ENCODE peak calls at places on chromosomes 12 and 14, in five cellular contexts. One of them, this sample, is unnamed.

GRCh38 chr12:65232490-65233077 is 45.9 kb upstream of the MSRB3 start:
- DNase-seq in Jurkat, Clone E6-1: peak
- DNase-seq in cardiac muscle cell: peak
- DNase-seq in AG10803: peak
- DNase-seq in astrocyte of the cerebellum: peak
- DNase-seq in this sample: no peak

GRCh38 chr12:69639400-69640016 is 28.8 kb upstream of the LRRC10 start:
- DNase-seq in cardiac muscle cell: peak
- DNase-seq in AG10803: peak
- DNase-seq in Jurkat, Clone E6-1: peak
- DNase-seq in astrocyte of the cerebellum: peak
- DNase-seq in this sample: peak

GRCh38 chr14:30786701-30787100 is 87.7 kb upstream of the COCH start:
- DNase-seq in astrocyte of the cerebellum: no peak
- DNase-seq in Jurkat, Clone E6-1: no peak
- DNase-seq in AG10803: no peak
- DNase-seq in cardiac muscle cell: no peak
- DNase-seq in this sample: no peak

GRCh38 chr14:64823305-64823985 is 56.3 kb downstream of the SPTB start:
- DNase-seq in AG10803: peak
- DNase-seq in cardiac muscle cell: peak
- DNase-seq in Jurkat, Clone E6-1: peak
- DNase-seq in astrocyte of the cerebellum: no peak
- DNase-seq in this sample: no peak

GRCh38 chr12:64525461-64526160 is 73.7 kb downstream of the TBK1 start:
- DNase-seq in astrocyte of the cerebellum: no peak
- DNase-seq in Jurkat, Clone E6-1: no peak
- DNase-seq in AG10803: no peak
- DNase-seq in cardiac muscle cell: no peak
- DNase-seq in this sample: no peak

GRCh38 chr14:73467377-73467776 is 9.0 kb upstream of the NUMB start:
- DNase-seq in cardiac muscle cell: peak
- DNase-seq in Jurkat, Clone E6-1: no peak
- DNase-seq in astrocyte of the cerebellum: no peak
- DNase-seq in AG10803: no peak
- DNase-seq in this sample: no peak

GRCh38 chr14:20489093-20489994 is 16.0 kb upstream of the RNASE10 start:
- DNase-seq in cardiac muscle cell: no peak
- DNase-seq in Jurkat, Clone E6-1: peak
- DNase-seq in AG10803: no peak
- DNase-seq in astrocyte of the cerebellum: no peak
- DNase-seq in this sample: no peak

GRCh38 chr12:130863298-130863697 is 8.6 kb upstream of the RAN start:
- DNase-seq in Jurkat, Clone E6-1: no peak
- DNase-seq in cardiac muscle cell: no peak
- DNase-seq in astrocyte of the cerebellum: no peak
- DNase-seq in AG10803: no peak
- DNase-seq in this sample: no peak

GRCh38 chr14:52703225-52703624 is 3.8 kb upstream of the PSMC6 start:
- DNase-seq in astrocyte of the cerebellum: peak
- DNase-seq in Jurkat, Clone E6-1: no peak
- DNase-seq in cardiac muscle cell: peak
- DNase-seq in AG10803: peak
- DNase-seq in this sample: peak

GRCh38 chr14:101705733-101706508 is 55.6 kb upstream of the PPP2R5C start:
- DNase-seq in AG10803: peak
- DNase-seq in cardiac muscle cell: peak
- DNase-seq in Jurkat, Clone E6-1: no peak
- DNase-seq in astrocyte of the cerebellum: no peak
- DNase-seq in this sample: no peak

GRCh38 chr12:42325776-42326465 is at the start of the genes PPHLN1 and ZCRB1:
- DNase-seq in Jurkat, Clone E6-1: peak
- DNase-seq in astrocyte of the cerebellum: peak
- DNase-seq in cardiac muscle cell: peak
- DNase-seq in AG10803: peak
- DNase-seq in this sample: no peak

GRCh38 chr14:33280646-33281045 is 342.0 kb downstream of the NPAS3 start:
- DNase-seq in astrocyte of the cerebellum: no peak
- DNase-seq in cardiac muscle cell: no peak
- DNase-seq in Jurkat, Clone E6-1: no peak
- DNase-seq in AG10803: peak
- DNase-seq in this sample: no peak

GRCh38 chr12:31317471-31318397 is 8.2 kb downstream of the SINHCAF start:
- DNase-seq in AG10803: peak
- DNase-seq in Jurkat, Clone E6-1: peak
- DNase-seq in astrocyte of the cerebellum: no peak
- DNase-seq in cardiac muscle cell: peak
- DNase-seq in this sample: no peak

GRCh38 chr12:31315089-31315725 is 10.7 kb downstream of the SINHCAF start:
- DNase-seq in astrocyte of the cerebellum: no peak
- DNase-seq in cardiac muscle cell: peak
- DNase-seq in AG10803: no peak
- DNase-seq in Jurkat, Clone E6-1: no peak
- DNase-seq in this sample: no peak

GRCh38 chr12:31318870-31319269 is 7.1 kb downstream of the SINHCAF start:
- DNase-seq in Jurkat, Clone E6-1: no peak
- DNase-seq in astrocyte of the cerebellum: no peak
- DNase-seq in AG10803: no peak
- DNase-seq in cardiac muscle cell: no peak
- DNase-seq in this sample: no peak

GRCh38 chr12:31315779-31316465 is 10.0 kb downstream of the SINHCAF start:
- DNase-seq in astrocyte of the cerebellum: no peak
- DNase-seq in cardiac muscle cell: no peak
- DNase-seq in Jurkat, Clone E6-1: no peak
- DNase-seq in AG10803: no peak
- DNase-seq in this sample: no peak

DNA sequence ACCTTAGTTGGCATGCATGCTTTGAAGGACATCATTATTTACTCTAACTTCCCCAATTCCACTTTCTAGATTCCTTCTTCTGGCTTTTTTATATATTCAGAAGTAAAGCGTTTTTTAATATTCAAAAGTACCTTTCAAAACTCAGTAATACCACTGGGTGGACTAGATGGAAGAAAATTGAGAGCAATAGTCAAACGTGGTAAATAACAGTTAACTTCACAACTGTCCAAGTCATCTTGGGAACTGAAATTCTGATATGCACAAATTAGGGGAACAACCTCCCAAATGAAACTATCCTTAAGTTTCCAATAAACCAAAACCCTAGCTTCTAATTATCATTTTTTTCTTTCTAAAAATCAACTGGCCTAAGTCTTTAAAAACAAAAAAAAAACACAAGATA is 9.0 kb downstream of the SINHCAF start:
- DNase-seq in cardiac muscle cell: no peak
- DNase-seq in AG10803: no peak
- DNase-seq in Jurkat, Clone E6-1: no peak
- DNase-seq in astrocyte of the cerebellum: no peak
- DNase-seq in this sample: no peak
- H3K4me3 ChIP-seq in cardiac muscle cell: no peak
- H3K4me3 ChIP-seq in AG10803: peak
- H3K4me3 ChIP-seq in Jurkat, Clone E6-1: no peak
- H3K4me3 ChIP-seq in astrocyte of the cerebellum: peak
- H3K4me3 ChIP-seq in this sample: no peak

GRCh38 chr14:37172024-37172869 is at the start of gene SLC25A21:
- DNase-seq in astrocyte of the cerebellum: peak
- DNase-seq in AG10803: peak
- DNase-seq in Jurkat, Clone E6-1: no peak
- DNase-seq in cardiac muscle cell: peak
- DNase-seq in this sample: no peak

GRCh38 chr14:37171678-37172023 is 755 bp downstream of the SLC25A21 start:
- DNase-seq in cardiac muscle cell: no peak
- DNase-seq in astrocyte of the cerebellum: no peak
- DNase-seq in AG10803: no peak
- DNase-seq in Jurkat, Clone E6-1: no peak
- DNase-seq in this sample: no peak

GRCh38 chr14:37170237-37170636 is 2.2 kb downstream of the SLC25A21 start:
- DNase-seq in astrocyte of the cerebellum: no peak
- DNase-seq in cardiac muscle cell: no peak
- DNase-seq in Jurkat, Clone E6-1: no peak
- DNase-seq in AG10803: no peak
- DNase-seq in this sample: no peak

GRCh38 chr14:37172936-37173613 is 669 bp upstream of the SLC25A21 start:
- DNase-seq in Jurkat, Clone E6-1: no peak
- DNase-seq in AG10803: no peak
- DNase-seq in cardiac muscle cell: no peak
- DNase-seq in astrocyte of the cerebellum: no peak
- DNase-seq in this sample: no peak

GRCh38 chr14:37170993-37171392 is 1.4 kb downstream of the SLC25A21 start:
- DNase-seq in Jurkat, Clone E6-1: no peak
- DNase-seq in cardiac muscle cell: no peak
- DNase-seq in astrocyte of the cerebellum: no peak
- DNase-seq in AG10803: no peak
- DNase-seq in this sample: no peak
- H3K4me3 ChIP-seq in Jurkat, Clone E6-1: no peak
- H3K4me3 ChIP-seq in cardiac muscle cell: no peak
- H3K4me3 ChIP-seq in astrocyte of the cerebellum: no peak
- H3K4me3 ChIP-seq in AG10803: no peak
- H3K4me3 ChIP-seq in this sample: no peak

GRCh38 chr12:6775185-6775770 is 3.0 kb downstream of the LAG3 start:
- DNase-seq in cardiac muscle cell: no peak
- DNase-seq in astrocyte of the cerebellum: no peak
- DNase-seq in Jurkat, Clone E6-1: no peak
- DNase-seq in AG10803: no peak
- DNase-seq in this sample: no peak

GRCh38 chr12:6774557-6775062 is 2.3 kb downstream of the LAG3 start:
- DNase-seq in AG10803: no peak
- DNase-seq in astrocyte of the cerebellum: no peak
- DNase-seq in Jurkat, Clone E6-1: no peak
- DNase-seq in cardiac muscle cell: no peak
- DNase-seq in this sample: no peak

GRCh38 chr12:6772729-6773661 is 675 bp downstream of the LAG3 start:
- DNase-seq in cardiac muscle cell: no peak
- DNase-seq in AG10803: no peak
- DNase-seq in astrocyte of the cerebellum: no peak
- DNase-seq in Jurkat, Clone E6-1: no peak
- DNase-seq in this sample: no peak

GRCh38 chr12:6772331-6772695 is at the start of gene LAG3:
- DNase-seq in cardiac muscle cell: no peak
- DNase-seq in Jurkat, Clone E6-1: no peak
- DNase-seq in astrocyte of the cerebellum: no peak
- DNase-seq in AG10803: no peak
- DNase-seq in this sample: no peak

DNA sequence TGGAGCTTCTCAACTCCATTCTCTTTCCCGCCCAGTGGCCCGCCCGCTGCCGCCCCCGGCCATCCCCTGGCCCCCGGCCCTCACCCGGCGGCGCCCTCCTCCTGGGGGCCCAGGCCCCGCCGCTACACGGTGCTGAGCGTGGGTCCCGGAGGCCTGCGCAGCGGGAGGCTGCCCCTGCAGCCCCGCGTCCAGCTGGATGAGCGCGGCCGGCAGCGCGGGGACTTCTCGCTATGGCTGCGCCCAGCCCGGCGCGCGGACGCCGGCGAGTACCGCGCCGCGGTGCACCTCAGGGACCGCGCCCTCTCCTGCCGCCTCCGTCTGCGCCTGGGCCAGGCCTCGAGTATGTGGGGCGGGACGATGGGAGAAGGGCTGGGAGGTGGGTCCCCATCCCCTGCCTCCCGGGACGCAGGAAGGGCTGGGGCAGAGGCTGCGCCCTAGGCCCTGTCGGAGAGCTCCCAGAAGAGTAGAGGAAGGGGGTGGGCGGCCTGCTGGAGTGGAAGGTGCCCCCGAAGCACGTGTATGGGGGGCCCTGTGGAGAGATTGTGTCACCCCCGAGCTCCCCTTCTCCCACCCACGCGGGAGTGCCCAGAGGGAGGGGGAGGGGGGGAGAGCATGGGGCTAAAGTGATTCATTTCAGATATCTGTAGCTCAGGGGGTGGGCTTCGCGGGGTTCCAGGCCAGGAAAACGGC is 1.5 kb downstream of the LAG3 start:
- DNase-seq in astrocyte of the cerebellum: no peak
- DNase-seq in AG10803: no peak
- DNase-seq in cardiac muscle cell: no peak
- DNase-seq in Jurkat, Clone E6-1: no peak
- DNase-seq in this sample: no peak
- H3K4me3 ChIP-seq in astrocyte of the cerebellum: no peak
- H3K4me3 ChIP-seq in AG10803: no peak
- H3K4me3 ChIP-seq in cardiac muscle cell: no peak
- H3K4me3 ChIP-seq in Jurkat, Clone E6-1: no peak
- H3K4me3 ChIP-seq in this sample: no peak

GRCh38 chr12:127450822-127451221 is 816.1 kb upstream of the TMEM132C start:
- DNase-seq in Jurkat, Clone E6-1: no peak
- DNase-seq in astrocyte of the cerebellum: no peak
- DNase-seq in AG10803: no peak
- DNase-seq in cardiac muscle cell: no peak
- DNase-seq in this sample: no peak
- H3K4me3 ChIP-seq in Jurkat, Clone E6-1: no peak
- H3K4me3 ChIP-seq in astrocyte of the cerebellum: no peak
- H3K4me3 ChIP-seq in AG10803: no peak
- H3K4me3 ChIP-seq in cardiac muscle cell: no peak
- H3K4me3 ChIP-seq in this sample: no peak

GRCh38 chr12:66290716-66291200 is 11.5 kb upstream of the HELB start:
- DNase-seq in Jurkat, Clone E6-1: peak
- DNase-seq in cardiac muscle cell: no peak
- DNase-seq in AG10803: no peak
- DNase-seq in astrocyte of the cerebellum: no peak
- DNase-seq in this sample: no peak
- H3K4me3 ChIP-seq in Jurkat, Clone E6-1: no peak
- H3K4me3 ChIP-seq in cardiac muscle cell: no peak
- H3K4me3 ChIP-seq in AG10803: no peak
- H3K4me3 ChIP-seq in astrocyte of the cerebellum: no peak
- H3K4me3 ChIP-seq in this sample: no peak

GRCh38 chr14:89430271-89430620 is 13.2 kb upstream of the FOXN3 start:
- DNase-seq in cardiac muscle cell: no peak
- DNase-seq in AG10803: no peak
- DNase-seq in astrocyte of the cerebellum: no peak
- DNase-seq in Jurkat, Clone E6-1: no peak
- DNase-seq in this sample: no peak
- H3K4me3 ChIP-seq in cardiac muscle cell: no peak
- H3K4me3 ChIP-seq in AG10803: peak
- H3K4me3 ChIP-seq in astrocyte of the cerebellum: no peak
- H3K4me3 ChIP-seq in Jurkat, Clone E6-1: peak
- H3K4me3 ChIP-seq in this sample: no peak

DNA sequence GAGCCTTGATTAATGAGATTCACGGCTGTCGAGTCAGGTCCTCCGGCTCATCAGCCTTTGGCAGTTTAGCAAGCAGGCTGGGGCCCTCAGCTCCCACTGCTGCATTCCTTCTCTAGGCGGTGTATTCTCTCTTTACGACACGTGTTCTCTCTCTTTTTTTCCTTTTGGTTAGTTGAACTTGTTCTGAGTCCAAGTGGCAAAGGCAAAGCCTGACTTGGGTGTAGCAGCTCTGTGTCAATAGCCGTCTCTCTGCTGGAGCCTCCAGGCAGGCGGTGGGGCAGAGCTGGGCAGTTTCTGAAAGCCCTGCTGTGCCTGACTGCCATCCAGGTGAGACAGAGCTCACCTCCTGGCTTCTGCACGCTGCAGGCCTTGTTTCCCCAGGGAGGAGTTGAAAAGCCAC is 46.6 kb downstream of the SUSD6 start:
- DNase-seq in AG10803: peak
- DNase-seq in cardiac muscle cell: peak
- DNase-seq in Jurkat, Clone E6-1: no peak
- DNase-seq in astrocyte of the cerebellum: no peak
- DNase-seq in this sample: no peak
- H3K4me3 ChIP-seq in AG10803: no peak
- H3K4me3 ChIP-seq in cardiac muscle cell: no peak
- H3K4me3 ChIP-seq in Jurkat, Clone E6-1: no peak
- H3K4me3 ChIP-seq in astrocyte of the cerebellum: no peak
- H3K4me3 ChIP-seq in this sample: no peak